ENCODE peak calls at places on chromosomes 5 and 9, in six cellular contexts. One of them, this sample, is unnamed.

GRCh38 chr5:130386155-130386554 is 481.9 kb downstream of the CHSY3 start:
- DNase-seq in progenitor cell of endocrine pancreas: no peak
- DNase-seq in islet precursor cell: no peak
- DNase-seq in mesothelial cell of epicardium: no peak
- DNase-seq in tibial artery: no peak
- DNase-seq in A172: no peak
- DNase-seq in this sample: no peak

GRCh38 chr9:456365-456764 is 241.7 kb downstream of the DOCK8 start:
- DNase-seq in progenitor cell of endocrine pancreas: no peak
- DNase-seq in islet precursor cell: peak; percentile 78
- DNase-seq in mesothelial cell of epicardium: no peak
- DNase-seq in tibial artery: no peak
- DNase-seq in A172: no peak
- DNase-seq in this sample: no peak

GRCh38 chr5:157051604-157052245 is 7.2 kb downstream of the HAVCR1 start:
- DNase-seq in progenitor cell of endocrine pancreas: no peak
- DNase-seq in islet precursor cell: no peak
- DNase-seq in mesothelial cell of epicardium: no peak
- DNase-seq in tibial artery: no peak
- DNase-seq in A172: no peak
- DNase-seq in this sample: no peak

GRCh38 chr5:41762426-41762825 is 107.8 kb downstream of the OXCT1 start:
- DNase-seq in progenitor cell of endocrine pancreas: no peak
- DNase-seq in islet precursor cell: no peak
- DNase-seq in mesothelial cell of epicardium: no peak
- DNase-seq in tibial artery: no peak
- DNase-seq in A172: no peak
- DNase-seq in this sample: no peak

GRCh38 chr5:181059297-181060230 is 19.5 kb downstream of the BTNL9 start:
- DNase-seq in progenitor cell of endocrine pancreas: no peak
- DNase-seq in islet precursor cell: no peak
- DNase-seq in mesothelial cell of epicardium: no peak
- DNase-seq in tibial artery: no peak
- DNase-seq in A172: no peak
- DNase-seq in this sample: peak; percentile 51

GRCh38 chr5:135644816-135645215 is 66.0 kb upstream of the CXCL14 start:
- DNase-seq in progenitor cell of endocrine pancreas: no peak
- DNase-seq in islet precursor cell: peak; percentile 16
- DNase-seq in mesothelial cell of epicardium: no peak
- DNase-seq in tibial artery: no peak
- DNase-seq in A172: no peak
- DNase-seq in this sample: no peak

GRCh38 chr5:62547929-62548678 is 30.5 kb upstream of the LRRC70 start:
- DNase-seq in progenitor cell of endocrine pancreas: no peak
- DNase-seq in islet precursor cell: no peak
- DNase-seq in mesothelial cell of epicardium: no peak
- DNase-seq in tibial artery: no peak
- DNase-seq in A172: no peak
- DNase-seq in this sample: no peak

GRCh38 chr9:135928731-135929655 is 21.6 kb upstream of the CAMSAP1 start:
- DNase-seq in progenitor cell of endocrine pancreas: no peak
- DNase-seq in islet precursor cell: no peak
- DNase-seq in mesothelial cell of epicardium: no peak
- DNase-seq in tibial artery: no peak
- DNase-seq in A172: no peak
- DNase-seq in this sample: no peak

GRCh38 chr9:137293482-137294090 is 8.5 kb downstream of the NRARP start:
- DNase-seq in progenitor cell of endocrine pancreas: peak; percentile 58
- DNase-seq in islet precursor cell: no peak
- DNase-seq in mesothelial cell of epicardium: no peak
- DNase-seq in tibial artery: no peak
- DNase-seq in A172: no peak
- DNase-seq in this sample: no peak

This sample was measured in H9.